ENCODE peak calls at places on chromosomes 3 and 15, in seven cellular contexts. R is H1, V is HepG2, P is GM12892, E is K562, F is GM12878, M is SK-N-SH. K is an unnamed sample.

GRCh38 chr3:94481499-94481898 is 418.6 kb downstream of the NSUN3 start:
- DNase-seq in R (no peak), V (no peak), P (no peak), E (no peak), F (no peak), M (no peak), K (no peak)

GRCh38 chr15:39925112-39925830 is 5.2 kb upstream of the GPR176 start:
- DNase-seq in R (no peak), V (no peak), P (no peak), E (no peak), F (no peak), M (no peak), K (no peak)

GRCh38 chr15:52137432-52138357 is 25.1 kb upstream of the BCL2L10 start:
- DNase-seq in R (no peak), V (peak; percentile 81), P (no peak), E (peak; percentile 18), F (no peak), M (no peak), K (no peak)

GRCh38 chr3:48694610-48695051 is 8.9 kb upstream of the NCKIPSD start:
- DNase-seq in R (no peak), V (no peak), P (no peak), E (no peak), F (no peak), M (peak; percentile 41), K (no peak)

GRCh38 chr3:39405687-39406367 is 693 bp upstream of the RPSA start:
- DNase-seq in R (no peak), V (no peak), P (no peak), E (no peak), F (no peak), M (no peak), K (no peak)

GRCh38 chr15:100111103-100112060 is 230.4 kb downstream of the ADAMTS17 start:
- DNase-seq in R (no peak), V (peak; percentile 14), P (no peak), E (no peak), F (no peak), M (no peak), K (no peak)

GRCh38 chr15:80061581-80061980 is 2.1 kb downstream of the ZFAND6 start:
- DNase-seq in R (no peak), V (peak; percentile 10), P (no peak), E (no peak), F (no peak), M (no peak), K (no peak)

GRCh38 chr3:16618721-16619120 is 13.5 kb upstream of the DAZL start:
- DNase-seq in R (no peak), V (no peak), P (no peak), E (no peak), F (no peak), M (no peak), K (no peak)

GRCh38 chr3:197792019-197792647 is 1.1 kb downstream of the LRCH3 start:
- DNase-seq in R (no peak), V (no peak), P (no peak), E (no peak), F (no peak), M (no peak), K (no peak)

GRCh38 chr15:85493258-85493657 is 112.9 kb downstream of the AKAP13 start:
- DNase-seq in R (no peak), V (no peak), P (no peak), E (no peak), F (no peak), M (no peak), K (no peak)

GRCh38 chr15:56295433-56295832 is 51.8 kb upstream of the RFX7 start:
- DNase-seq in R (no peak), V (no peak), P (no peak), E (no peak), F (no peak), M (no peak), K (no peak)

GRCh38 chr3:42009456-42009855 is 47.6 kb upstream of the ULK4 start:
- DNase-seq in R (no peak), V (no peak), P (no peak), E (no peak), F (no peak), M (no peak), K (no peak)

GRCh38 chr15:64180235-64180824 is 17.5 kb upstream of the PPIB start:
- DNase-seq in R (no peak), V (no peak), P (no peak), E (no peak), F (peak; percentile 45), M (peak; percentile 53), K (peak; percentile 37)

GRCh38 chr3:21390136-21390535 is 360.9 kb downstream of the ZNF385D start:
- DNase-seq in R (no peak), V (no peak), P (no peak), E (no peak), F (no peak), M (no peak), K (no peak)

GRCh38 chr3:49871536-49872157 is 1.9 kb upstream of the CAMKV start:
- DNase-seq in R (no peak), V (no peak), P (no peak), E (no peak), F (no peak), M (peak; percentile 55), K (no peak)

GRCh38 chr15:66171891-66172290 is 81.7 kb downstream of the MEGF11 start:
- DNase-seq in R (no peak), V (no peak), P (no peak), E (no peak), F (no peak), M (no peak), K (no peak)
- TF ChIP-seq TAF1 in R (no peak), V (no peak), P (no peak), E (no peak), F (no peak), M (no peak), K (no peak)

GRCh38 chr3:8656240-8656639 is 11.6 kb upstream of the SSUH2 start:
- DNase-seq in R (no peak), V (no peak), P (no peak), E (no peak), F (no peak), M (no peak), K (no peak)

GRCh38 chr3:8655387-8655835 is 10.8 kb upstream of the SSUH2 start:
- DNase-seq in R (no peak), V (peak; percentile 97), P (no peak), E (no peak), F (no peak), M (no peak), K (no peak)

GRCh38 chr3:8651418-8652322 is 7.1 kb upstream of the SSUH2 start:
- DNase-seq in R (no peak), V (peak; percentile 95), P (no peak), E (no peak), F (no peak), M (peak; percentile 62), K (no peak)

GRCh38 chr3:8652323-8652987 is 7.9 kb upstream of the SSUH2 start:
- DNase-seq in R (no peak), V (no peak), P (no peak), E (no peak), F (no peak), M (no peak), K (no peak)

DNA sequence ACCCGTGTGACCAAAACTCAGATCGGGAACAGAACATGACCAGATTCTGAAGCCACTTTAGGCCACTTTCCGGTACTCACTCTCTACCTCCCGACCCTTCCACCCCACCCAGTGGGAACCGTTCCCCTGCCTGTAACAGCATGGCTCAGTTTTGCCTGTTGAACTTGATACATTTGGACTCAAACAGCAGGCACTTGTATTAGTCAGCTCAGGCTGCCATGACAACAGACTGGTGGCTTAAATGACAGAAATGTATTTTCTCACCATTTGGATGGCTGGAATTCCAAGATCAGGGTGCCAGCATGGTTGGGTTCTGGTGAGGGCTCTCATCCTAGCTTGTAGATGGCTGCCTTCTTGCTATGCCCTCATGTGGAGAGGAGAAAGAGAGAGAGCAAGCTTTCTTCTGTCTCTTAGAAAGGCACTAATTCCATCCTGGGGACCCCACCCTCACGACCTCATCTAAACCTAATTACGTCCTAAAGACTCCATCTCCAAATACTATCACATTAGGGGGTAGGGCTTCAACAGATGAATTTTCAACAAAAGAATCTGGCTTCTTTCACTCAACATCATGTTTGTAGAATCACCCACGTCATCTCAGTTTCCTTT is 9.3 kb upstream of the SSUH2 start:
- DNase-seq in R (no peak), V (peak; percentile 82), P (no peak), E (no peak), F (no peak), M (no peak), K (no peak)
- TF ChIP-seq TAF1 in R (no peak), V (no peak), P (no peak), E (no peak), F (no peak), M (no peak), K (no peak)

GRCh38 chr3:105274958-105275357 is 91.8 kb upstream of the ALCAM start:
- DNase-seq in R (no peak), V (no peak), P (no peak), E (no peak), F (no peak), M (no peak), K (no peak)
- TF ChIP-seq TAF1 in R (no peak), V (no peak), P (no peak), E (no peak), F (no peak), M (no peak), K (no peak)

GRCh38 chr15:58036579-58036978 is 28.9 kb downstream of the ALDH1A2 start:
- DNase-seq in R (no peak), V (no peak), P (no peak), E (no peak), F (no peak), M (no peak), K (no peak)

GRCh38 chr15:58040117-58040516 is 25.4 kb downstream of the ALDH1A2 start:
- DNase-seq in R (no peak), V (no peak), P (no peak), E (no peak), F (no peak), M (no peak), K (no peak)

GRCh38 chr15:58039260-58040035 is 26.1 kb downstream of the ALDH1A2 start:
- DNase-seq in R (no peak), V (no peak), P (no peak), E (no peak), F (no peak), M (no peak), K (no peak)

GRCh38 chr15:58037902-58038301 is 27.6 kb downstream of the ALDH1A2 start:
- DNase-seq in R (no peak), V (no peak), P (no peak), E (peak; percentile 23), F (no peak), M (no peak), K (no peak)

DNA sequence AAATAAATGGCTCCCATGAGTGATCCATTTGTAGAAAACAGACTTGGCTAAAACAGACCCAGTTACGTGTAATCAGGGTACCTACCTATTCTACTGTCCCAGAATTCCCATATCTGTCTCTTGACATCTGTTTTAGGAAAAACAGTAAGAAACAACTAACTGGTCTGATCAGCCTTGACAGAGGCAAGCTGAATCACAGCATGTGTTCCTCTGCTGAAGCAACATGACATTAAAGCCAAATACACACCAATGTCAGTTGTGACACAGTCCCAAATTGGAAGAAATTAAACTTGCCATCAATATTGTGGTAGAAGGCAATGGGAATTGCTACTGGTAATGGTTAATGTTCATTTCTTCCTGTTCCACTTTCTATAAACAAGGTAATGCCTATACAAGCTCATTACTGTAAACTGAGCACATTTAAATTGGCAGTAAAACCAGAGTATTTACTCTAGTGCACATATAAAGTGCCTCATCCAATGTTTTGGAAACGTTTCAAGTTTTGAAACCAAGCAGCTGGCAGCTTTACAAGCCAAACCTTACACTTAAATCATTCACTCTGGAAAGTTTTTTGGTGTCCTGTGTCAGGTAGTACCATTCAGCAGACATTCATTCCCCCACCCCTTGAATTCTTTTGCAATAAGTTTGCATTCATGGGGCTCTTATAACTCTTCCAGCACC is 26.9 kb downstream of the ALDH1A2 start:
- DNase-seq in R (no peak), V (no peak), P (no peak), E (no peak), F (no peak), M (no peak), K (no peak)
- TF ChIP-seq TAF1 in R (no peak), V (no peak), P (no peak), E (no peak), F (no peak), M (no peak), K (no peak)